ENCODE peak calls at places on chromosomes 3 and 15, in ten cellular contexts. One of them, this sample, is unnamed.

GRCh38 chr15:67833504-67834248 is 6.2 kb downstream of the RNU6-1 start:
- DNase-seq in IMR-90: no peak
- DNase-seq in RPMI7951: peak
- DNase-seq in GM10248: peak
- DNase-seq in NCI-H1417 treated with DMSO at 0.1 percent for 48 hours: no peak
- DNase-seq in activated CD8-positive, alpha-beta memory T cell treated with anti-CD3 and anti-CD28 coated beads for 24 hours: peak
- DNase-seq in RCC 7860: no peak
- DNase-seq in Right ventricle myocardium superior: no peak
- DNase-seq in NCI-H2081 treated with DMSO at 0.1 percent for 48 hours: no peak
- DNase-seq in astrocyte: no peak
- DNase-seq in this sample: no peak

GRCh38 chr3:22318325-22318724 is 567.3 kb upstream of the ZNF385D start:
- DNase-seq in activated CD8-positive, alpha-beta memory T cell treated with anti-CD3 and anti-CD28 coated beads for 24 hours: no peak
- DNase-seq in NCI-H2081 treated with DMSO at 0.1 percent for 48 hours: no peak
- DNase-seq in IMR-90: no peak
- DNase-seq in RPMI7951: no peak
- DNase-seq in GM10248: no peak
- DNase-seq in Right ventricle myocardium superior: no peak
- DNase-seq in NCI-H1417 treated with DMSO at 0.1 percent for 48 hours: no peak
- DNase-seq in astrocyte: peak
- DNase-seq in RCC 7860: no peak
- DNase-seq in this sample: no peak

GRCh38 chr15:49428392-49429095 is 5.5 kb downstream of the FGF7 start:
- DNase-seq in RCC 7860: no peak
- DNase-seq in astrocyte: peak
- DNase-seq in RPMI7951: no peak
- DNase-seq in NCI-H2081 treated with DMSO at 0.1 percent for 48 hours: no peak
- DNase-seq in NCI-H1417 treated with DMSO at 0.1 percent for 48 hours: no peak
- DNase-seq in Right ventricle myocardium superior: peak
- DNase-seq in GM10248: no peak
- DNase-seq in IMR-90: peak
- DNase-seq in activated CD8-positive, alpha-beta memory T cell treated with anti-CD3 and anti-CD28 coated beads for 24 hours: no peak
- DNase-seq in this sample: no peak

GRCh38 chr15:40957581-40958051 is 4.3 kb downstream of the CHAC1 start:
- DNase-seq in astrocyte: no peak
- DNase-seq in Right ventricle myocardium superior: peak
- DNase-seq in RCC 7860: no peak
- DNase-seq in IMR-90: no peak
- DNase-seq in activated CD8-positive, alpha-beta memory T cell treated with anti-CD3 and anti-CD28 coated beads for 24 hours: no peak
- DNase-seq in RPMI7951: no peak
- DNase-seq in GM10248: no peak
- DNase-seq in NCI-H2081 treated with DMSO at 0.1 percent for 48 hours: no peak
- DNase-seq in NCI-H1417 treated with DMSO at 0.1 percent for 48 hours: no peak
- DNase-seq in this sample: no peak

GRCh38 chr3:124456506-124456905 is 273.7 kb upstream of the UMPS start:
- DNase-seq in IMR-90: no peak
- DNase-seq in RPMI7951: no peak
- DNase-seq in NCI-H2081 treated with DMSO at 0.1 percent for 48 hours: no peak
- DNase-seq in GM10248: no peak
- DNase-seq in activated CD8-positive, alpha-beta memory T cell treated with anti-CD3 and anti-CD28 coated beads for 24 hours: no peak
- DNase-seq in NCI-H1417 treated with DMSO at 0.1 percent for 48 hours: no peak
- DNase-seq in astrocyte: no peak
- DNase-seq in RCC 7860: no peak
- DNase-seq in Right ventricle myocardium superior: no peak
- DNase-seq in this sample: no peak

GRCh38 chr3:152272771-152273242 is 4.1 kb downstream of the MBNL1 start:
- DNase-seq in NCI-H2081 treated with DMSO at 0.1 percent for 48 hours: no peak
- DNase-seq in NCI-H1417 treated with DMSO at 0.1 percent for 48 hours: no peak
- DNase-seq in RPMI7951: peak
- DNase-seq in GM10248: no peak
- DNase-seq in activated CD8-positive, alpha-beta memory T cell treated with anti-CD3 and anti-CD28 coated beads for 24 hours: no peak
- DNase-seq in RCC 7860: no peak
- DNase-seq in astrocyte: peak
- DNase-seq in Right ventricle myocardium superior: no peak
- DNase-seq in IMR-90: peak
- DNase-seq in this sample: no peak

GRCh38 chr3:45084820-45085816 is 59.0 kb downstream of the CLEC3B start:
- DNase-seq in RPMI7951: peak
- DNase-seq in NCI-H1417 treated with DMSO at 0.1 percent for 48 hours: no peak
- DNase-seq in IMR-90: peak
- DNase-seq in RCC 7860: peak
- DNase-seq in activated CD8-positive, alpha-beta memory T cell treated with anti-CD3 and anti-CD28 coated beads for 24 hours: no peak
- DNase-seq in NCI-H2081 treated with DMSO at 0.1 percent for 48 hours: no peak
- DNase-seq in astrocyte: peak
- DNase-seq in GM10248: no peak
- DNase-seq in Right ventricle myocardium superior: no peak
- DNase-seq in this sample: no peak

GRCh38 chr3:69244036-69244435 is 121.6 kb upstream of the LMOD3 start:
- DNase-seq in GM10248: no peak
- DNase-seq in RCC 7860: no peak
- DNase-seq in Right ventricle myocardium superior: no peak
- DNase-seq in activated CD8-positive, alpha-beta memory T cell treated with anti-CD3 and anti-CD28 coated beads for 24 hours: no peak
- DNase-seq in RPMI7951: no peak
- DNase-seq in NCI-H1417 treated with DMSO at 0.1 percent for 48 hours: no peak
- DNase-seq in astrocyte: no peak
- DNase-seq in NCI-H2081 treated with DMSO at 0.1 percent for 48 hours: no peak
- DNase-seq in IMR-90: no peak
- DNase-seq in this sample: no peak

GRCh38 chr15:100252359-100252758 is 89.4 kb downstream of the ADAMTS17 start:
- DNase-seq in NCI-H1417 treated with DMSO at 0.1 percent for 48 hours: no peak
- DNase-seq in activated CD8-positive, alpha-beta memory T cell treated with anti-CD3 and anti-CD28 coated beads for 24 hours: peak
- DNase-seq in GM10248: no peak
- DNase-seq in RCC 7860: no peak
- DNase-seq in NCI-H2081 treated with DMSO at 0.1 percent for 48 hours: no peak
- DNase-seq in RPMI7951: no peak
- DNase-seq in astrocyte: no peak
- DNase-seq in IMR-90: no peak
- DNase-seq in Right ventricle myocardium superior: no peak
- DNase-seq in this sample: no peak

GRCh38 chr15:77001966-77002365 is 7.0 kb downstream of the PSTPIP1 start:
- DNase-seq in activated CD8-positive, alpha-beta memory T cell treated with anti-CD3 and anti-CD28 coated beads for 24 hours: no peak
- DNase-seq in RCC 7860: no peak
- DNase-seq in IMR-90: no peak
- DNase-seq in Right ventricle myocardium superior: peak
- DNase-seq in NCI-H1417 treated with DMSO at 0.1 percent for 48 hours: no peak
- DNase-seq in RPMI7951: no peak
- DNase-seq in astrocyte: no peak
- DNase-seq in GM10248: no peak
- DNase-seq in NCI-H2081 treated with DMSO at 0.1 percent for 48 hours: no peak
- DNase-seq in this sample: no peak

GRCh38 chr3:14431928-14432834 is 29.8 kb downstream of the SLC6A6 start:
- DNase-seq in astrocyte: peak
- DNase-seq in RPMI7951: peak
- DNase-seq in activated CD8-positive, alpha-beta memory T cell treated with anti-CD3 and anti-CD28 coated beads for 24 hours: peak
- DNase-seq in NCI-H1417 treated with DMSO at 0.1 percent for 48 hours: no peak
- DNase-seq in IMR-90: peak
- DNase-seq in Right ventricle myocardium superior: peak
- DNase-seq in NCI-H2081 treated with DMSO at 0.1 percent for 48 hours: no peak
- DNase-seq in RCC 7860: peak
- DNase-seq in GM10248: peak
- DNase-seq in this sample: peak

GRCh38 chr15:75731248-75732100 is 18.8 kb upstream of the CSPG4 start:
- DNase-seq in RPMI7951: peak
- DNase-seq in astrocyte: no peak
- DNase-seq in NCI-H1417 treated with DMSO at 0.1 percent for 48 hours: no peak
- DNase-seq in activated CD8-positive, alpha-beta memory T cell treated with anti-CD3 and anti-CD28 coated beads for 24 hours: no peak
- DNase-seq in RCC 7860: no peak
- DNase-seq in Right ventricle myocardium superior: peak
- DNase-seq in IMR-90: peak
- DNase-seq in NCI-H2081 treated with DMSO at 0.1 percent for 48 hours: no peak
- DNase-seq in GM10248: no peak
- DNase-seq in this sample: no peak